ENCODE peak calls at places on chromosomes 2 and 18, in six cellular contexts. X is AG04449, F is left lung, K is pancreas, G is choroid plexus epithelial cell, S is HL-60. Q is an unnamed sample.

GRCh38 chr2:161209902-161210301 is 49.7 kb downstream of the TANK start:
- DNase-seq in S (no peak), K (no peak), X (no peak), G (no peak), F (no peak), Q (no peak)

GRCh38 chr18:48698707-48699106 is 159.9 kb downstream of the CTIF start:
- DNase-seq in X (no peak), F (no peak), G (no peak), S (peak; percentile 80), K (no peak), Q (no peak)

GRCh38 chr2:9332853-9333245 is 90.5 kb downstream of the ITGB1BP1 start:
- DNase-seq in K (no peak), X (no peak), G (no peak), S (no peak), F (no peak), Q (no peak)

GRCh38 chr2:140882671-140883620 is 1247.9 kb downstream of the LRP1B start:
- DNase-seq in K (no peak), S (no peak), G (no peak), F (no peak), X (no peak), Q (no peak)

GRCh38 chr18:31942301-31942998 is 478 bp downstream of the TRAPPC8 start:
- DNase-seq in G (peak; percentile 68), F (peak; percentile 85), K (peak; percentile 44), S (peak; percentile 69), X (no peak), Q (no peak)

GRCh38 chr2:213722564-213722963 is 438.3 kb downstream of the SPAG16 start:
- DNase-seq in F (no peak), S (no peak), X (no peak), K (no peak), G (no peak), Q (no peak)

GRCh38 chr2:241386519-241386918 is 30.4 kb downstream of the FARP2 start:
- DNase-seq in G (peak; percentile 51), F (no peak), X (no peak), K (no peak), S (no peak), Q (no peak)

GRCh38 chr2:73920577-73921545 is 5.8 kb upstream of the DGUOK start:
- DNase-seq in S (peak; percentile 49), K (no peak), G (peak; percentile 26), X (no peak), F (peak; percentile 80), Q (no peak)

GRCh38 chr2:27216416-27217137 is 592 bp upstream of the CAD start:
- DNase-seq in G (no peak), X (no peak), S (no peak), K (no peak), F (no peak), Q (no peak)

GRCh38 chr2:16102287-16102975 is 162.1 kb downstream of the MYCN start:
- DNase-seq in K (no peak), S (no peak), X (no peak), G (no peak), F (no peak), Q (no peak)

GRCh38 chr2:74915743-74916142 is 42.7 kb upstream of the POLE4 start:
- DNase-seq in S (no peak), X (no peak), F (no peak), K (no peak), G (peak; percentile 36), Q (no peak)

GRCh38 chr18:58754544-58755068 is 83.3 kb downstream of the MALT1 start:
- DNase-seq in S (peak; percentile 80), X (no peak), G (peak; percentile 71), F (peak; percentile 67), K (peak; percentile 39), Q (no peak)

GRCh38 chr18:48026216-48026615 is 95.8 kb upstream of the SMAD2 start:
- DNase-seq in X (no peak), F (no peak), S (no peak), K (no peak), G (no peak), Q (no peak)

GRCh38 chr2:44944102-44944951 is 2.8 kb downstream of the SIX3 start:
- DNase-seq in S (peak; percentile 18), K (no peak), F (no peak), X (no peak), G (no peak), Q (no peak)

GRCh38 chr2:196234672-196235071 is 63.3 kb upstream of the STK17B start:
- DNase-seq in F (no peak), G (peak; percentile 82), K (no peak), S (peak; percentile 55), X (no peak), Q (no peak)

GRCh38 chr2:50401772-50402653 is 629.9 kb downstream of the NRXN1 start:
- DNase-seq in K (peak; percentile 22), F (no peak), S (peak; percentile 36), G (peak; percentile 77), X (peak; percentile 7), Q (no peak)

GRCh38 chr2:117523842-117524241 is 290.6 kb upstream of the DDX18 start:
- DNase-seq in X (no peak), G (no peak), F (no peak), K (no peak), S (no peak), Q (no peak)

GRCh38 chr2:11343344-11343625 is 1.2 kb downstream of the ROCK2 start:
- DNase-seq in G (peak; percentile 30), X (no peak), S (no peak), K (no peak), F (no peak), Q (no peak)

GRCh38 chr2:495745-496275 is 181.4 kb downstream of the TMEM18 start:
- DNase-seq in K (no peak), X (no peak), S (no peak), G (no peak), F (no peak), Q (no peak)

GRCh38 chr2:177501186-177501585 is 108.6 kb downstream of the AGPS start:
- DNase-seq in G (no peak), F (no peak), X (no peak), S (no peak), K (no peak), Q (no peak)

GRCh38 chr18:35041752-35042379 is 653 bp downstream of the MAPRE2 start:
- DNase-seq in K (no peak), S (no peak), F (no peak), G (no peak), X (no peak), Q (no peak)

GRCh38 chr2:32991091-32991845 is 44.5 kb downstream of the LTBP1 start:
- DNase-seq in K (no peak), X (no peak), G (no peak), S (no peak), F (no peak), Q (no peak)

GRCh38 chr2:241234962-241235361 is 46.5 kb downstream of the ANO7 start:
- DNase-seq in X (no peak), G (no peak), S (no peak), F (peak; percentile 68), K (no peak), Q (no peak)

GRCh38 chr18:26415631-26416030 is 132.7 kb downstream of the KCTD1 start:
- DNase-seq in K (no peak), S (no peak), F (no peak), X (no peak), G (no peak), Q (no peak)

GRCh38 chr2:121099329-121100318 is 185.4 kb downstream of the TFCP2L1 start:
- DNase-seq in K (no peak), S (no peak), X (no peak), F (no peak), G (no peak), Q (no peak)

GRCh38 chr2:145186303-145186702 is 666.4 kb upstream of the ZEB2 start:
- DNase-seq in K (no peak), X (no peak), S (no peak), G (no peak), F (no peak), Q (no peak)
- TF ChIP-seq CTCF in K (no peak), X (no peak), S (no peak), G (peak; percentile 23), F (no peak), Q (no peak)

GRCh38 chr2:47438084-47438483 is 35.1 kb downstream of the MSH2 start:
- DNase-seq in S (peak; percentile 15), F (no peak), K (no peak), G (no peak), X (no peak), Q (no peak)

DNA sequence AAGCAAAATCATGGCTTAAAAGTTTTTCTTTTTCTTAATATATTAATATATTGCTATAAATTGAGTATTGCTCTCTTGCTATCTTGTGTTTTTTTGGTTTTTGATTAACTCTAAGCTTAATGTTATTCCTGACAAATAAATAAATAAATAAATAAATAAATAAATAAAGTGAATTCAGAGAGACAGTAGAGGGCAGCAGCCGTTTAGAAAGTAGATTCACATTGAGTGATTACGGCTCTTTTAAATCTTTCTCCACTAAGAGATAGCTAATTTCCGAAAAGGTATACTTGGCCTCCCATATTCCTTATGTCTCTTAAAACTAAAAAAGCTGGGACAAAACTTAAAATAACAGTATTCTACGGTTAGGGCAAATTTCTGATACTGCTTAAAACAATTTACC is 34.3 kb downstream of the MSH2 start:
- DNase-seq in K (no peak), G (peak; percentile 77), S (no peak), F (no peak), X (no peak), Q (no peak)
- TF ChIP-seq CTCF in K (no peak), G (peak; percentile 60), S (no peak), F (peak; percentile 54), X (peak; percentile 11), Q (no peak)

DNA sequence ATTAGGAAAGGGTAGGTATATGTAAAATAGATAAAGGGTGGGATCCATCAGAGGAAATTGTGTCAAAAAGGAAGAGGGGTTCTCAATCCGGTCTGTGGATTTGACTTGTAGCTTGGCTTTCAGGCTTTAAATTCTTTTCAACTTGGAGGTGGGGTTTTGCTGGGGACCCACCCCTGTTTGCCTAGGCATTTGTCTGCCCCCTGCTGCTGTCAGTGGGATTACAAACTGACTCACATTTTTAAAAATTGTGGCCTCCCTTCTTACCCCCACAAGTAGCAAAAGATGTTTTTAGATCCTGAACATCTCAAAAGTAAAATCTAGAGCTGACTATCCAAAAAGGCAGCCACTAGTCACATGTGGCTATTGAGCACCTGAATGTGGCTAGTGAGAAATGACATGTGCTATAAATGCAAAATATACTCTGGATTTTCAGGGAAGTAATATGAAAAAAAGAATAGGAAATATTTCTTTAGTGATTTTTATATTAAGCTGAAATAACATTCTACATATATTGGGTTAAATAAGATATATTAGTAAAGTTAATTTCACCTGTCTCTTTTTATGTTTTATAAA is 178.9 kb downstream of the GFPT1 start:
- DNase-seq in X (no peak), K (no peak), G (peak; percentile 43), S (no peak), F (no peak), Q (no peak)
- TF ChIP-seq CTCF in X (no peak), K (no peak), G (peak; percentile 54), S (no peak), F (no peak), Q (no peak)

GRCh38 chr18:55405655-55406373 is 182.2 kb downstream of the TCF4 start:
- DNase-seq in X (no peak), G (peak; percentile 98), K (peak; percentile 40), S (no peak), F (no peak), Q (no peak)
- TF ChIP-seq CTCF in X (no peak), G (peak; percentile 45), K (no peak), S (no peak), F (no peak), Q (no peak)

Q was measured in activated B cell treated with CpG ODN at 0.5 μM for 24 hours.